ENCODE peak calls at places on chromosome 14, in seven cellular contexts. E is transverse colon, U is right lobe of liver, N is GM12878, Q is lung, F is neural progenitor cell, S is left ventricle myocardium inferior. A is an unnamed sample. For H3K36me3 and H3K4me1, the result is how much of the 10 kb centered on the place peaks cover.

GRCh38 chr14:75301666-75302325 is 23.2 kb downstream of the FOS start:
- DNase-seq in E (peak), U (no peak), N (no peak), Q (no peak), F (no peak), S (peak), A (peak)

GRCh38 chr14:38522724-38523123 is 266.8 kb upstream of the CLEC14A start:
- DNase-seq in E (no peak), U (no peak), N (no peak), Q (no peak), F (no peak), S (no peak), A (no peak)

GRCh38 chr14:102870994-102871831 is 51.2 kb upstream of the AMN start:
- DNase-seq in E (no peak), U (peak), N (no peak), Q (no peak), F (no peak), S (peak), A (no peak)

GRCh38 chr14:36580856-36581831 is 1.3 kb downstream of the NKX2-8 start:
- DNase-seq in E (no peak), U (no peak), N (no peak), Q (no peak), F (peak), S (peak), A (no peak)

GRCh38 chr14:91888641-91889476 is 21.5 kb upstream of the TC2N start:
- DNase-seq in E (no peak), U (peak), N (no peak), Q (no peak), F (peak), S (no peak), A (no peak)

GRCh38 chr14:69719501-69719951 is 47.4 kb upstream of the SRSF5 start:
- DNase-seq in E (peak), U (no peak), N (no peak), Q (no peak), F (peak), S (peak), A (peak)

GRCh38 chr14:82837611-82838140 is 1304.0 kb upstream of the SEL1L start:
- DNase-seq in E (no peak), U (no peak), N (no peak), Q (no peak), F (no peak), S (no peak), A (no peak)

GRCh38 chr14:30355431-30355913 is 203.5 kb upstream of the G2E3 start:
- DNase-seq in E (no peak), U (no peak), N (peak), Q (no peak), F (no peak), S (no peak), A (no peak)

GRCh38 chr14:96507723-96508122 is 5.5 kb downstream of the PAPOLA start:
- DNase-seq in E (no peak), U (no peak), N (no peak), Q (no peak), F (no peak), S (no peak), A (no peak)

GRCh38 chr14:87934185-87934584 is 58.8 kb downstream of the GALC start:
- DNase-seq in E (no peak), U (no peak), N (no peak), Q (no peak), F (peak), S (no peak), A (no peak)

GRCh38 chr14:75979641-75980422 is 2.0 kb downstream of the TGFB3 start:
- DNase-seq in E (peak), U (no peak), N (no peak), Q (no peak), F (no peak), S (no peak), A (no peak)

GRCh38 chr14:94077111-94077821 is 3.7 kb downstream of the DDX24 start:
- DNase-seq in E (no peak), U (no peak), N (no peak), Q (no peak), F (no peak), S (no peak), A (no peak)

GRCh38 chr14:73718742-73719251 is 4.6 kb upstream of the PNMA1 start:
- DNase-seq in E (no peak), U (no peak), N (no peak), Q (no peak), F (peak), S (no peak), A (no peak)

GRCh38 chr14:31960039-31960438 is 117.1 kb upstream of the ARHGAP5 start:
- DNase-seq in E (no peak), U (no peak), N (no peak), Q (no peak), F (peak), S (no peak), A (no peak)

GRCh38 chr14:96047101-96047500 is 7.9 kb downstream of the C14orf132 start:
- DNase-seq in E (no peak), U (no peak), N (no peak), Q (no peak), F (no peak), S (no peak), A (no peak)

GRCh38 chr14:64501326-64502171 is 2.1 kb downstream of the ZBTB25 start:
- DNase-seq in E (peak), U (peak), N (no peak), Q (peak), F (no peak), S (peak), A (peak)

GRCh38 chr14:58749066-58749669 is 111.4 kb downstream of the DACT1 start:
- DNase-seq in E (peak), U (no peak), N (peak), Q (no peak), F (no peak), S (no peak), A (no peak)

GRCh38 chr14:66493750-66494149 is 7.6 kb downstream of the CCDC196 start:
- DNase-seq in E (no peak), U (no peak), N (no peak), Q (no peak), F (no peak), S (no peak), A (no peak)

DNA sequence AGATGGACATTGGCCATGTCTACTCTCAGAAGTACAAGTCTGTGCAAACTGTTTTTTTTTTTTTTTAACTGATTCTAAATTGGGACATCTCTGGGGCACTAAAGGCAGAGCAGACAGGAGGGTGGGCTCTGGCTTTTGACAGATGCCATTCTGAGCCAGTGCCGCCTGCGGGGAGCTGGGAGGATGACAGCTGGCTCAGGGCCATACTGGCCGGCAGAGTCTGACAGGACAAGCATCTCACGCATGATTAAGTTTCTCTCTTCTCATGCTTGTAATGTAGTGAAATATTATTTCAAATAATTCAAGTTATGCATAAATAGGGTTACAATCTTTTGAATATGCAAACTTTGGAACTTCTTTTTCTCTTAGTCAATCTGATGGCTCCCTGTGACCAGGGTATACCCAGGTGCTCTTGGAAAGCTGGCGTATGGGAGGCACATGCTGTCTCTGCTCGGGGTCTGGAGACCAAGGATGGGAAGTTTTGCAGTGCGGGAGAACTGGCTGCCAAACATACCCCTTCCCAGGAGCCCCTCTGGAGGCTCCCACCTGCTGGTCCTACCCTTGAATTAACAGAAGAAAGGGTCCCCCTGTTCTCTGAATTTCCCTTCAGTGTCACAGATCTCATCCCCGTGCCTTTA is 7.6 kb downstream of the CDCA4 start:
- DNase-seq in E (no peak), U (no peak), N (no peak), Q (no peak), F (no peak), S (peak), A (no peak)
- H3K36me3 ChIP-seq in E (under half), U (under half), N (under half), Q (under half), F (under half), S (under half), A (under half)

DNA sequence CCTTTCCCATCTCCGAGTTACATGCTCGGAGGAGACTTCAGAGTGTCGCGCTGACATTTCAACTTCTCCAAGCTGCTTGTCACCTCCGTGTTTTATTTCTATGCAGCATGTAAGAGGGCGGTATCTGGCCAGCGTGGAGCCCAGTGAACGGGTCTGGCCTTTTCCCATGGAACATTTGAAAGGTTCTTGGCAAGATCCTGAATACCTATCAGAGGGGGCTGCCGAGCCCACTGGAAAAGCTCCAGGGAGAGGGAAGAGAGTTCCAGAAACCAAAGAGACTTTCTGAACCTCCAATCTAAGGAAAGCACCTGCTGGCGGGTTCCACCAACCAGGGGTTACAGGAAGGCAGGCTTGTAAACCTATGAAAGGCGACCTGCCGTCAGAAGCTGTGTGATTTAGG is 62.3 kb upstream of the BCL11B start:
- DNase-seq in E (no peak), U (no peak), N (no peak), Q (no peak), F (no peak), S (no peak), A (no peak)
- TF ChIP-seq CTCF in E (no peak), U (no peak), N (no peak), Q (no peak), F (no peak), S (no peak), A (no peak)

GRCh38 chr14:20553024-20553423 is 7.8 kb downstream of the RNASE9 start:
- DNase-seq in E (no peak), U (no peak), N (no peak), Q (no peak), F (no peak), S (no peak), A (no peak)
- H3K4me1 ChIP-seq in E (under half), U (under half), N (under half), Q (under half), F (under half), S (under half), A (under half)

DNA sequence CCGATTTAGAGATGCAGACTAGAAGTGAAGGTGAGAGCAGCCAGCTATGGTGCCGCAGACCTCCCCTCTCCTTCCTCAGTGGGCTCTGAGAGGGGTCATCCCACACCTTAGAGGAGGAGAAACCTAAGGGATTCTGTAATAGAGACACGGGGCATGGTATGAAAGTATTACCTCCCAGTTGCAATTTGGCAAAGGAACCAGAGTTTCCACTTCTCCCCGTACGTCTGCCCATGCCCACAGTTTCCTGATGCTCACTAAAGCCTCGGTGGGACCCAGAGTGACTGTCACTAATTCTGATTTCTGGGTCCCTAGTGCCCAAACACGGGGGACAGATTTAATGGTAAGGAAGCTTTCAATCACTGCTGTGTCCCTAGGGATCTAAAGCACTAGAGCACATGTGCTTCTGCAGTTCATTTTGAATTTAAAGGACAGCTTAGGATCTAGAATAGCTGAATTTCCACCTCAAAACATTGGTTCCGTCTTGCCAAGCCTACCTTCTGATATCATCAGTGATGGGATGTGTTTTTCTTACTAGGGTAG is 44.1 kb downstream of the DAD1 start:
- DNase-seq in E (no peak), U (no peak), N (no peak), Q (no peak), F (no peak), S (no peak), A (no peak)
- H3K36me3 ChIP-seq in E (under half), U (under half), N (under half), Q (under half), F (under half), S (under half), A (under half)

DNA sequence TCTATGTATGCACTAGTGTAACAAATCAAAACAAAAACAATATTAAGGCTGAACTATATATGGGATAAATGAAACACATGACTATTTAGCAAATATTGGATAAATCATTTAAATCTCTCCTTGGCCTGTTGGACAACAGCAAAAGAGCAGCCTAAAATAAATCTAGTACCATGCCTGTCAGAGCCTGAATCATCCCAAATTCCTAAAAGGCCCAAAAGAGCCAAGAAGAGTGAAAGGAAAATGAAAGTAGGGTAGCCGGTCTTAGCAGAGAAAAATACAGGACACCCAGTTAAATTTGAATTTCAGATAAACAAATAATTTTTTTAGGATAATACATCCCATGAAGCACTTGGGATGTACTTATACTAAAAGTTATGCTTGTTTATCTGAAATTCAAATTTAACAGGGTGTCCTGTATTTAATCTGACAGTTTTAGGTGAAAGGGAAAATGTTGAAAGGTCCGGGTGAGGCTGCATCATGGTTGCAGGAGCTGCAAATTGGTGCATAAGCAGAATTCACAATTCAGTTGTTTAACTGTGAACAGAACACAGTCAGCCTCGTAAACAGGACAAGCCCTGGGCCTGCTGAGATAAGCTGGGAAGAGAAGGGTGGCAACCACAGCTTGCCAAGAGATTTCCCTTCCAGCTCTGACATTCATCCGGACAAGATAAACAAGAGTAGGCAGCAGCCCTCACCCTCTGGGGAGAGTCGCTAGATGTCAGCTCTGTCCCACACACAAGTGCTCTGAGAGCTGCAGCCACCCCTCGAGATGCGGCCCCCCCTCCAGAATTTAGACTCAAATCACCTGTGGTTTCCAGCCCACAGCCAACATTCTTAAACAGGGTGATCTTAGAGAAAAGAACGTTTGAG is 30.3 kb downstream of the DMAC2L start:
- DNase-seq in E (peak), U (peak), N (no peak), Q (no peak), F (peak), S (peak), A (peak)
- TF ChIP-seq CTCF in E (no peak), U (peak), N (peak), Q (peak), F (peak), S (peak), A (no peak)

GRCh38 chr14:49621114-49621881 is 699 bp downstream of the MGAT2 start:
- DNase-seq in E (peak), U (peak), N (no peak), Q (peak), F (peak), S (peak), A (peak)

GRCh38 chr14:49620182-49621113 is at the start of the genes MGAT2 and RPL36AL:
- DNase-seq in E (peak), U (peak), N (peak), Q (peak), F (peak), S (peak), A (peak)

GRCh38 chr14:49617846-49618519 is 2.4 kb downstream of the RPL36AL start:
- DNase-seq in E (no peak), U (no peak), N (no peak), Q (peak), F (no peak), S (no peak), A (no peak)

GRCh38 chr14:49622022-49622607 is 1.5 kb downstream of the MGAT2 start:
- DNase-seq in E (no peak), U (no peak), N (no peak), Q (peak), F (no peak), S (no peak), A (no peak)

GRCh38 chr14:49619730-49620129 is 696 bp downstream of the RPL36AL start:
- DNase-seq in E (no peak), U (no peak), N (no peak), Q (no peak), F (no peak), S (no peak), A (no peak)
- H3K4me1 ChIP-seq in E (under half), U (under half), N (under half), Q (under half), F (under half), S (half or more), A (under half)

GRCh38 chr14:90303382-90303943 is 28.3 kb downstream of the NRDE2 start:
- DNase-seq in E (no peak), U (no peak), N (no peak), Q (no peak), F (no peak), S (no peak), A (no peak)
- H3K36me3 ChIP-seq in E (under half), U (under half), N (under half), Q (under half), F (under half), S (half or more), A (under half)

DNA sequence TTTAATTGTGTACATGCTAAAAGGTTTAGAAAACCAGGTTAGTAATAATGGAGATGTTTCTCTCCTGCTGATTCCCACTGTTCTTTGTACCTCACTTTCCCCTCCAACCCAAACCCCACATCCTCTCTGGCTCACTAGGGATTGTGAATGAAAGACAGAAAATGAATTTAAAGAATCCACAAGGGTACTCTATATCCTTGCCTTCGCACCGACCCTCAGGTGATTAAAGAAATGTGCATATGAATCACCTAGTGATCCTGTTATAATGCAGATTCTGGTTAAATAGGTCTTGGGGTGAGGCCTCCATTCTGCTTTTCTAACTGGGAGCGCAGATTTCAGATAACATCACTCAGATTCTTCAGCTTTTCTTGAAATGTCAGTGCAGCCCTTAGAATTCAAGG is 84.3 kb upstream of the OTX2 start:
- DNase-seq in E (no peak), U (no peak), N (no peak), Q (no peak), F (no peak), S (no peak), A (no peak)
- TF ChIP-seq CTCF in E (no peak), U (no peak), N (no peak), Q (no peak), F (no peak), S (no peak), A (no peak)

GRCh38 chr14:68571073-68571703 is 221.7 kb downstream of the ZFP36L1 start:
- DNase-seq in E (no peak), U (peak), N (no peak), Q (no peak), F (no peak), S (no peak), A (no peak)

GRCh38 chr14:68574461-68574860 is 218.4 kb downstream of the ZFP36L1 start:
- DNase-seq in E (no peak), U (no peak), N (no peak), Q (no peak), F (no peak), S (no peak), A (no peak)

GRCh38 chr14:68569970-68570409 is 222.9 kb downstream of the ZFP36L1 start:
- DNase-seq in E (no peak), U (peak), N (no peak), Q (no peak), F (no peak), S (no peak), A (no peak)

GRCh38 chr14:68573126-68573525 is 219.7 kb downstream of the ZFP36L1 start:
- DNase-seq in E (no peak), U (no peak), N (no peak), Q (no peak), F (no peak), S (no peak), A (no peak)

DNA sequence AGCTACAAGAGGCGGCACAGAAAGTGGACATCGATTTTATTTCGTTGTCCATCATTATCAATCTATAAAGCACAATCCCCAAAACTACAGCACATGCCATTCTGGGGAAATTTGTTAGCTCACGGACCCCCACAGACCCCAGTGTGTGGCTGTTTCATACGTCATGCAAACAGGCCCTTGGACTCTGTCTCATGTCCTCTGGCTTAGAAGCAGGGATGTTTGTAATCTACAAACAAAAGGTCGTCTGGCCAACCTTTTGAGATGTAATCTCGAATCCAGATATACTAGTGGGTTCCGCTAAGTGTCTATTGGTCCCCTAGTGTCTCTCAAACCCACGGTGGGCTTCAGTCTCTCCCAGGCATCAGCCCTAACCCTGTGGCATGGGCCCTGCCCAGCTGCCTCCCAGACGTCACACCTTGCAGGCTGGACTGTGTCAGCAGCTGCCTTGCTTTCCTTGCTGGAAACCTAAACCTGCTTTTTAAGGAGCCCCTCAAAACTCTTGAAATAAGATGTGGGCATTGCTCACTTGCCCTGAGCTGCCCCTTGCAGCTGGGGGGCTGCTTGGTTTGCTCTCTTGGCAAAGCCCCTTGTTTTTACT is 220.8 kb downstream of the ZFP36L1 start:
- DNase-seq in E (no peak), U (no peak), N (no peak), Q (no peak), F (no peak), S (no peak), A (no peak)
- H3K4me1 ChIP-seq in E (under half), U (under half), N (under half), Q (under half), F (under half), S (under half), A (under half)

A was measured in right atrium auricular region.